ENCODE peak calls at places on chromosomes 7 and 10, in nine cellular contexts. One of them, this sample, is unnamed.

GRCh38 chr10:77501152-77501845 is 136.3 kb downstream of the KCNMA1 start:
- DNase-seq in AG20443: peak
- DNase-seq in NCI-H1417: no peak
- DNase-seq in activated CD4-positive, alpha-beta T cell treated with anti-CD3 and anti-CD28 coated beads for 36 hours: no peak
- DNase-seq in H54: peak
- DNase-seq in amniotic epithelial cell: peak
- DNase-seq in GM03348: peak
- DNase-seq in GM23248: peak
- DNase-seq in HuH-7: no peak
- DNase-seq in this sample: peak

GRCh38 chr7:7651479-7651878 is 10.9 kb downstream of the UMAD1 start:
- DNase-seq in AG20443: no peak
- DNase-seq in NCI-H1417: no peak
- DNase-seq in activated CD4-positive, alpha-beta T cell treated with anti-CD3 and anti-CD28 coated beads for 36 hours: no peak
- DNase-seq in H54: no peak
- DNase-seq in amniotic epithelial cell: no peak
- DNase-seq in GM03348: no peak
- DNase-seq in GM23248: no peak
- DNase-seq in HuH-7: no peak
- DNase-seq in this sample: no peak

GRCh38 chr10:60130130-60130579 is 223.8 kb upstream of the CCDC6 start:
- DNase-seq in AG20443: no peak
- DNase-seq in NCI-H1417: no peak
- DNase-seq in activated CD4-positive, alpha-beta T cell treated with anti-CD3 and anti-CD28 coated beads for 36 hours: no peak
- DNase-seq in H54: no peak
- DNase-seq in amniotic epithelial cell: no peak
- DNase-seq in GM03348: no peak
- DNase-seq in GM23248: no peak
- DNase-seq in HuH-7: no peak
- DNase-seq in this sample: no peak

GRCh38 chr7:5455175-5455574 is 31.5 kb upstream of the TNRC18 start:
- DNase-seq in AG20443: no peak
- DNase-seq in NCI-H1417: no peak
- DNase-seq in activated CD4-positive, alpha-beta T cell treated with anti-CD3 and anti-CD28 coated beads for 36 hours: no peak
- DNase-seq in H54: no peak
- DNase-seq in amniotic epithelial cell: no peak
- DNase-seq in GM03348: no peak
- DNase-seq in GM23248: no peak
- DNase-seq in HuH-7: no peak
- DNase-seq in this sample: no peak

GRCh38 chr10:126037946-126038345 is 141.6 kb downstream of the FANK1 start:
- DNase-seq in AG20443: no peak
- DNase-seq in NCI-H1417: no peak
- DNase-seq in activated CD4-positive, alpha-beta T cell treated with anti-CD3 and anti-CD28 coated beads for 36 hours: no peak
- DNase-seq in H54: no peak
- DNase-seq in amniotic epithelial cell: no peak
- DNase-seq in GM03348: no peak
- DNase-seq in GM23248: no peak
- DNase-seq in HuH-7: no peak
- DNase-seq in this sample: no peak

GRCh38 chr10:91340613-91341362 is 69.4 kb upstream of the HECTD2 start:
- DNase-seq in AG20443: peak
- DNase-seq in NCI-H1417: peak
- DNase-seq in activated CD4-positive, alpha-beta T cell treated with anti-CD3 and anti-CD28 coated beads for 36 hours: peak
- DNase-seq in H54: peak
- DNase-seq in amniotic epithelial cell: peak
- DNase-seq in GM03348: peak
- DNase-seq in GM23248: peak
- DNase-seq in HuH-7: no peak
- DNase-seq in this sample: peak

GRCh38 chr10:124534231-124534798 is 72.7 kb downstream of the LHPP start:
- DNase-seq in AG20443: no peak
- DNase-seq in NCI-H1417: no peak
- DNase-seq in activated CD4-positive, alpha-beta T cell treated with anti-CD3 and anti-CD28 coated beads for 36 hours: peak
- DNase-seq in H54: no peak
- DNase-seq in amniotic epithelial cell: peak
- DNase-seq in GM03348: no peak
- DNase-seq in GM23248: no peak
- DNase-seq in HuH-7: no peak
- DNase-seq in this sample: no peak

GRCh38 chr10:114811769-114812353 is 9.7 kb upstream of the FHIP2A start:
- DNase-seq in AG20443: no peak
- DNase-seq in NCI-H1417: no peak
- DNase-seq in activated CD4-positive, alpha-beta T cell treated with anti-CD3 and anti-CD28 coated beads for 36 hours: no peak
- DNase-seq in H54: no peak
- DNase-seq in amniotic epithelial cell: peak
- DNase-seq in GM03348: no peak
- DNase-seq in GM23248: peak
- DNase-seq in HuH-7: no peak
- DNase-seq in this sample: no peak

GRCh38 chr10:3782456-3783312 is 2.3 kb downstream of the KLF6 start:
- DNase-seq in AG20443: peak
- DNase-seq in NCI-H1417: peak
- DNase-seq in activated CD4-positive, alpha-beta T cell treated with anti-CD3 and anti-CD28 coated beads for 36 hours: peak
- DNase-seq in H54: no peak
- DNase-seq in amniotic epithelial cell: peak
- DNase-seq in GM03348: peak
- DNase-seq in GM23248: peak
- DNase-seq in HuH-7: no peak
- DNase-seq in this sample: peak

GRCh38 chr10:103842605-103843004 is 12.8 kb downstream of the SH3PXD2A start:
- DNase-seq in AG20443: no peak
- DNase-seq in NCI-H1417: no peak
- DNase-seq in activated CD4-positive, alpha-beta T cell treated with anti-CD3 and anti-CD28 coated beads for 36 hours: no peak
- DNase-seq in H54: no peak
- DNase-seq in amniotic epithelial cell: no peak
- DNase-seq in GM03348: no peak
- DNase-seq in GM23248: no peak
- DNase-seq in HuH-7: no peak
- DNase-seq in this sample: no peak

GRCh38 chr10:50653758-50654157 is 30.0 kb upstream of the SGMS1 start:
- DNase-seq in AG20443: no peak
- DNase-seq in NCI-H1417: no peak
- DNase-seq in activated CD4-positive, alpha-beta T cell treated with anti-CD3 and anti-CD28 coated beads for 36 hours: no peak
- DNase-seq in H54: no peak
- DNase-seq in amniotic epithelial cell: no peak
- DNase-seq in GM03348: no peak
- DNase-seq in GM23248: no peak
- DNase-seq in HuH-7: no peak
- DNase-seq in this sample: no peak

GRCh38 chr10:58919927-58920654 is 256.4 kb upstream of the PHYHIPL start:
- DNase-seq in AG20443: peak
- DNase-seq in NCI-H1417: peak
- DNase-seq in activated CD4-positive, alpha-beta T cell treated with anti-CD3 and anti-CD28 coated beads for 36 hours: no peak
- DNase-seq in H54: peak
- DNase-seq in amniotic epithelial cell: peak
- DNase-seq in GM03348: peak
- DNase-seq in GM23248: peak
- DNase-seq in HuH-7: no peak
- DNase-seq in this sample: peak

GRCh38 chr10:55500931-55501559 is 700.0 kb upstream of the PCDH15 start:
- DNase-seq in AG20443: peak
- DNase-seq in NCI-H1417: peak
- DNase-seq in activated CD4-positive, alpha-beta T cell treated with anti-CD3 and anti-CD28 coated beads for 36 hours: peak
- DNase-seq in H54: no peak
- DNase-seq in amniotic epithelial cell: peak
- DNase-seq in GM03348: peak
- DNase-seq in GM23248: peak
- DNase-seq in HuH-7: no peak
- DNase-seq in this sample: peak

GRCh38 chr7:22931011-22931410 is 82.9 kb downstream of the HYCC1 start:
- DNase-seq in AG20443: no peak
- DNase-seq in NCI-H1417: no peak
- DNase-seq in activated CD4-positive, alpha-beta T cell treated with anti-CD3 and anti-CD28 coated beads for 36 hours: no peak
- DNase-seq in H54: no peak
- DNase-seq in amniotic epithelial cell: no peak
- DNase-seq in GM03348: no peak
- DNase-seq in GM23248: peak
- DNase-seq in HuH-7: no peak
- DNase-seq in this sample: no peak

GRCh38 chr7:5549096-5549896 is 125.7 kb upstream of the TNRC18 start:
- DNase-seq in AG20443: peak
- DNase-seq in NCI-H1417: no peak
- DNase-seq in activated CD4-positive, alpha-beta T cell treated with anti-CD3 and anti-CD28 coated beads for 36 hours: peak
- DNase-seq in H54: peak
- DNase-seq in amniotic epithelial cell: peak
- DNase-seq in GM03348: peak
- DNase-seq in GM23248: peak
- DNase-seq in HuH-7: no peak
- DNase-seq in this sample: peak

GRCh38 chr10:117266812-117267211 is 25.9 kb downstream of the SLC18A2 start:
- DNase-seq in AG20443: no peak
- DNase-seq in NCI-H1417: no peak
- DNase-seq in activated CD4-positive, alpha-beta T cell treated with anti-CD3 and anti-CD28 coated beads for 36 hours: no peak
- DNase-seq in H54: no peak
- DNase-seq in amniotic epithelial cell: no peak
- DNase-seq in GM03348: no peak
- DNase-seq in GM23248: no peak
- DNase-seq in HuH-7: no peak
- DNase-seq in this sample: no peak